ENCODE peak calls at places on chromosomes 1 and 21, in seven cellular contexts. J is A549, M is right lobe of liver, I is NB4, H is H54, F is ovary, B is GM12878. D is an unnamed sample.

GRCh38 chr21:42002421-42002958 is 7.7 kb downstream of the ZBTB21 start:
- DNase-seq in B (peak; percentile 86), M (no peak), H (peak; percentile 69), J (peak; percentile 16), F (no peak), I (no peak), D (no peak)

GRCh38 chr1:227788279-227789041 is 27.0 kb upstream of the PRSS38 start:
- DNase-seq in F (peak; percentile 81), B (no peak), J (no peak), I (peak; percentile 46), H (peak; percentile 67), M (peak; percentile 60), D (peak; percentile 88)

GRCh38 chr1:31745071-31745897 is 18.9 kb downstream of the ADGRB2 start:
- DNase-seq in H (peak; percentile 88), F (peak; percentile 85), B (no peak), M (peak; percentile 69), I (peak; percentile 67), J (peak; percentile 54), D (peak; percentile 69)

GRCh38 chr1:151720974-151721787 is at the start of gene RIIAD1:
- DNase-seq in J (no peak), F (peak; percentile 67), M (no peak), B (no peak), I (peak; percentile 12), H (peak; percentile 75), D (peak; percentile 74)

GRCh38 chr1:168709896-168710305 is 19.1 kb downstream of the DPT start:
- DNase-seq in F (no peak), I (peak; percentile 12), M (no peak), H (peak; percentile 21), B (no peak), J (peak; percentile 90), D (no peak)

GRCh38 chr1:172180886-172181285 is 239.6 kb upstream of the C1orf105 start:
- DNase-seq in I (no peak), F (peak; percentile 52), J (no peak), B (peak; percentile 69), H (no peak), M (no peak), D (peak; percentile 61)

GRCh38 chr1:80248886-80249285 is 1242.4 kb upstream of the ADGRL4 start:
- DNase-seq in J (no peak), F (no peak), I (no peak), M (no peak), B (no peak), H (no peak), D (no peak)

GRCh38 chr1:110612060-110612745 is 6.0 kb upstream of the KCNA2 start:
- DNase-seq in I (no peak), J (peak; percentile 12), B (no peak), F (no peak), H (no peak), M (no peak), D (no peak)

GRCh38 chr1:93801471-93801870 is 77.5 kb downstream of the DNTTIP2 start:
- DNase-seq in H (no peak), I (no peak), B (no peak), F (no peak), J (peak; percentile 34), M (no peak), D (no peak)

GRCh38 chr1:228154685-228155571 is 5.2 kb downstream of the GJC2 start:
- DNase-seq in M (peak; percentile 38), I (no peak), H (no peak), J (no peak), B (no peak), F (peak; percentile 31), D (peak; percentile 19)

GRCh38 chr1:3641816-3642215 is 8.1 kb downstream of the WRAP73 start:
- DNase-seq in M (no peak), I (no peak), B (no peak), F (peak; percentile 3), H (no peak), J (no peak), D (no peak)

GRCh38 chr21:25515484-25516405 is 91.5 kb downstream of the MRPL39 start:
- DNase-seq in H (no peak), M (no peak), F (no peak), J (no peak), B (no peak), I (no peak), D (no peak)

GRCh38 chr1:208975456-208975855 is 608.1 kb upstream of the CAMK1G start:
- DNase-seq in H (no peak), M (no peak), F (no peak), J (no peak), B (no peak), I (no peak), D (no peak)

GRCh38 chr1:163745204-163745603 is 423.4 kb downstream of the NUF2 start:
- DNase-seq in F (no peak), H (no peak), J (no peak), M (no peak), I (no peak), B (no peak), D (no peak)

GRCh38 chr1:43587594-43587993 is 56.9 kb downstream of the PTPRF start:
- DNase-seq in H (no peak), B (no peak), F (no peak), M (no peak), J (no peak), I (no peak), D (peak; percentile 27)

GRCh38 chr1:198300451-198300850 is 143.7 kb downstream of the NEK7 start:
- DNase-seq in H (no peak), F (no peak), J (no peak), M (no peak), B (no peak), I (no peak), D (no peak)

GRCh38 chr1:201718346-201719202 is 110.4 kb upstream of the IPO9 start:
- DNase-seq in I (no peak), M (no peak), B (no peak), F (no peak), J (peak; percentile 46), H (no peak), D (no peak)

GRCh38 chr21:46100020-46100419 is 2.1 kb downstream of the COL6A2 start:
- DNase-seq in F (peak; percentile 35), I (no peak), B (no peak), M (no peak), J (no peak), H (no peak), D (no peak)

GRCh38 chr1:58575831-58576726 is 973 bp downstream of the TACSTD2 start:
- DNase-seq in J (no peak), M (peak; percentile 61), F (no peak), H (no peak), I (no peak), B (no peak), D (peak; percentile 18)

GRCh38 chr21:26572668-26573381 is at the start of gene CYYR1:
- DNase-seq in H (no peak), M (peak; percentile 56), F (no peak), I (no peak), J (no peak), B (no peak), D (peak; percentile 34)

GRCh38 chr1:5617179-5618015 is 374.8 kb downstream of the NPHP4 start:
- DNase-seq in F (no peak), B (no peak), M (no peak), I (no peak), J (no peak), H (no peak), D (no peak)

GRCh38 chr1:111948209-111949131 is 41.0 kb downstream of the KCND3 start:
- DNase-seq in H (peak; percentile 54), I (peak; percentile 70), F (no peak), B (no peak), J (no peak), M (no peak), D (peak; percentile 72)

GRCh38 chr1:16981269-16981849 is 939 bp upstream of the MFAP2 start:
- DNase-seq in J (no peak), F (peak; percentile 34), I (no peak), H (peak; percentile 90), B (no peak), M (no peak), D (no peak)

GRCh38 chr1:23790696-23791433 is at the start of gene LYPLA2:
- DNase-seq in B (no peak), I (peak; percentile 92), J (peak; percentile 83), M (peak; percentile 95), F (peak; percentile 96), H (peak; percentile 73), D (peak; percentile 96)
- TF ChIP-seq POLR2A in B (peak; percentile 88), I (peak; percentile 39), J (peak; percentile 28), M (peak; percentile 47), F (peak; percentile 26), H (peak; percentile 42), D (peak; percentile 35)

GRCh38 chr1:39954870-39955546 is at the start of gene MFSD2A:
- DNase-seq in H (peak; percentile 86), B (peak; percentile 55), J (peak; percentile 78), M (peak; percentile 97), F (peak; percentile 92), I (peak; percentile 96), D (peak; percentile 93)
- TF ChIP-seq POLR2A in H (peak; percentile 95), B (peak; percentile 96), J (peak; percentile 73), M (peak; percentile 96), F (no peak), I (peak; percentile 75), D (no peak)

DNA sequence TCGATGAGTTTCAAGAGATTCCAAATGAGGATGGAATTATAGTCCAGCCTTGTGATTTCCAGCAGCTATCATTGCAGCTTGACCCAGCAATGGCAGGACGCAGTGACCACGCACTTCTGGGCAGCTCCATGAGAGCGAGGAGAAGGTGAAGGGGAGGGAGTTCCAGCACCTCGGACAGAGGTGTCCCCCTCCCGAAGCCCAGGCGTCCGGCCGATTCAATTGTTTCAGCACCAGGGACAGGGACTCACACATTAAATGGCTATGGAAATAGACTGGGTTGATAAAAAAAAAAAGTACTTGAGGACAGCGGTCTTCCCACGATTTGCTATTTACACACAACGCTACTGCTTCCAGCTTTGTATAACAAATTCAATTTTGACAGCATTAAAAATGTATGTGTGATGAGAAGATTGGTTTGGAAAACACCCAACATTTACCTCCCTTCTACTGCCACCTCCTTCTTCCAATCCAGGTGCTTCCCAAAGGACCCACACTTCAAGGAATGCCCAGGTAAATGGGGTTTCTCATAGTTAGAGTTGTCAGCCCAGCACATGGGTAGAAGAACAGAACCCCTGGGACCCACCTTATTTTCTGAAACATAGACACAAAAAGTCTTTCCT is 71.8 kb downstream of the DISP3 start:
- DNase-seq in M (no peak), J (peak; percentile 53), F (peak; percentile 75), I (peak; percentile 83), H (no peak), B (no peak), D (peak; percentile 58)
- TF ChIP-seq POLR2A in M (no peak), J (no peak), F (no peak), I (no peak), H (no peak), B (no peak), D (no peak)

GRCh38 chr1:150564051-150564991 is 15.1 kb downstream of the MCL1 start:
- DNase-seq in B (no peak), J (no peak), M (no peak), I (no peak), H (no peak), F (no peak), D (no peak)

GRCh38 chr1:150560986-150561829 is 12.0 kb downstream of the ADAMTSL4 start:
- DNase-seq in B (no peak), M (peak; percentile 96), J (peak; percentile 97), I (peak; percentile 91), H (peak; percentile 87), F (peak; percentile 96), D (peak; percentile 95)

GRCh38 chr1:150561830-150562367 is 12.7 kb downstream of the ADAMTSL4 start:
- DNase-seq in F (peak; percentile 94), B (no peak), J (peak; percentile 89), I (peak; percentile 42), H (peak; percentile 74), M (peak; percentile 97), D (peak; percentile 97)

GRCh38 chr1:150562384-150563339 is 13.5 kb downstream of the ADAMTSL4 start:
- DNase-seq in I (peak; percentile 48), M (peak; percentile 71), B (peak; percentile 97), F (peak; percentile 61), H (no peak), J (no peak), D (peak; percentile 52)

GRCh38 chr1:150563340-150564038 is 14.3 kb downstream of the ADAMTSL4 start:
- DNase-seq in H (no peak), I (no peak), B (peak; percentile 83), J (peak; percentile 60), F (no peak), M (peak; percentile 69), D (peak; percentile 74)
- TF ChIP-seq POLR2A in H (no peak), I (no peak), B (peak; percentile 51), J (no peak), F (no peak), M (no peak), D (no peak)

D was measured in heart left ventricle.